ENCODE peak calls at places on chromosomes 3 and 15, in seven cellular contexts. M is sigmoid colon, U is HCT116, X is NB4, J is H1, V is upper lobe of left lung, G is stomach. T is an unnamed sample.

GRCh38 chr3:193572426-193572908 is 17.8 kb upstream of the ATP13A4 start:
- DNase-seq in J (peak), V (no peak), X (peak), M (peak), G (peak), U (peak), T (no peak)

GRCh38 chr15:43463542-43463941 is 29.4 kb downstream of the TP53BP1 start:
- DNase-seq in X (peak), V (no peak), M (no peak), J (no peak), G (no peak), U (no peak), T (no peak)

GRCh38 chr3:47163023-47163989 is 607 bp downstream of the SETD2 start:
- DNase-seq in J (peak), U (no peak), G (peak), M (peak), X (peak), V (peak), T (peak)

GRCh38 chr15:101093959-101094358 is 157.9 kb downstream of the CHSY1 start:
- DNase-seq in X (no peak), U (no peak), M (no peak), J (no peak), V (no peak), G (no peak), T (no peak)

GRCh38 chr15:89665449-89666146 is 10.3 kb upstream of the KIF7 start:
- DNase-seq in G (peak), X (peak), J (peak), U (no peak), M (peak), V (peak), T (peak)

GRCh38 chr15:47718474-47719440 is 1.5 kb downstream of the SEMA6D start:
- DNase-seq in M (no peak), J (peak), G (no peak), X (no peak), V (peak), U (no peak), T (peak)

GRCh38 chr15:91889143-91889815 is 35.8 kb downstream of the SLCO3A1 start:
- DNase-seq in G (no peak), J (peak), V (no peak), X (no peak), U (no peak), M (no peak), T (no peak)

GRCh38 chr15:89090791-89091666 is 2.8 kb downstream of the ABHD2 start:
- DNase-seq in U (no peak), V (no peak), G (peak), M (peak), J (no peak), X (peak), T (peak)

GRCh38 chr3:149243540-149243939 is 21.9 kb upstream of the CP start:
- DNase-seq in V (no peak), M (no peak), G (no peak), J (no peak), U (no peak), X (no peak), T (no peak)

GRCh38 chr15:92011611-92012367 is 158.3 kb downstream of the SLCO3A1 start:
- DNase-seq in X (no peak), G (no peak), V (no peak), J (no peak), U (no peak), M (no peak), T (no peak)

GRCh38 chr15:91408476-91409076 is 308.5 kb downstream of the SV2B start:
- DNase-seq in G (no peak), V (no peak), J (no peak), X (no peak), U (no peak), M (no peak), T (no peak)

GRCh38 chr3:138850151-138850550 is 15.4 kb upstream of the PIK3CB start:
- DNase-seq in G (peak), J (no peak), V (no peak), M (no peak), X (peak), U (no peak), T (no peak)

GRCh38 chr3:8490079-8490552 is 11.5 kb upstream of the LMCD1 start:
- DNase-seq in G (no peak), U (no peak), V (no peak), X (no peak), M (no peak), J (no peak), T (peak)

GRCh38 chr3:154062513-154062912 is 58.7 kb upstream of the ARHGEF26 start:
- DNase-seq in U (no peak), J (no peak), G (no peak), V (no peak), X (no peak), M (no peak), T (no peak)

GRCh38 chr3:11200679-11200952 is 46.3 kb downstream of the HRH1 start:
- DNase-seq in J (no peak), U (no peak), V (no peak), X (no peak), G (no peak), M (no peak), T (no peak)

GRCh38 chr3:3745693-3746092 is 53.5 kb upstream of the LRRN1 start:
- DNase-seq in G (no peak), X (peak), M (no peak), V (no peak), U (no peak), J (no peak), T (no peak)

GRCh38 chr3:143749926-143750325 is 98.3 kb downstream of the SLC9A9 start:
- DNase-seq in G (no peak), V (no peak), J (no peak), M (no peak), X (no peak), U (no peak), T (no peak)

GRCh38 chr3:98574157-98574556 is 19.3 kb downstream of the CPOX start:
- DNase-seq in V (no peak), X (no peak), M (no peak), U (no peak), J (no peak), G (no peak), T (no peak)

DNA sequence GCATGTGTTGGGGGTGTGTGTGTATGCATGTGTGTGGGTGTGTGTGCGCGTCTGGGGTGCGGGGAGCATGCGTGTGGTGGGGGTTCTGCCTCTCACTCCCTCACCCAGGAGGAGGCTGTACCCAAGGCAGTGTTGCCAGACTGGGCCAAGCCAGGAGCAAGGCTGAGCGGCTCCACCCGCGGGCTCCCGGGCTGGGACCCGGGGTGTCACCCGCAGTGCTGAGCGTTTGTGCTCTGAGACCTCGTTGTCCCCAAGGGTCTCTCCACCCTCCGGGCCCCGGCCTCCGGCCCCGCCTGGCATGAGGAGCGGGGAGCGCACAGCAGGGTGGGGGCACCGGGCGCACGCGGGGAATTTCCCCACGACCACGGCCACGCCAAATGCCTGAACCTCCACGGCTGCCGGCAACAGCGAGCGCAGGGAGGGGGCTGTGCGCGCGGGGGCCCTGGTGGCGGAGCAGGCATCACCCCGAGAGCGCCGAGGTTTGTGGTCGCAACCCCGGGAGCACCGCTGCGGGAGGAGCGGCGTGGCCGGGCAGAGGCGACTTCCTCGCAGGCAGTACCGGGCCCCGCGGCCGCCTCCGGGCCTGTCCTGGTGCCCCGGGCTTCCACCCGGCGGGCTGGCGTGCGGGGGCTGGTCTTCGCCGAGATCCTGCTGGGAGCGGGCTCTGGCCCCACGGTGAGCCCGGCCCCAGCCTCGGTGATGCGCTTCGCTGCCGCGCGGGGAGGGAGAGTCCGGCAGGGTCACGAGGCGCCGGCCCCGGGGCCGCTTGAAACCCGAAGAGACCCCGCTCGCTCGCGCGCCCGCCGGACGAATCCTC is 7.4 kb upstream of the OCA2 start:
- DNase-seq in X (peak), G (no peak), U (no peak), M (peak), J (no peak), V (peak), T (no peak)
- H3K4me3 ChIP-seq in X (no peak), G (peak), U (no peak), M (peak), J (peak), V (peak), T (peak)

DNA sequence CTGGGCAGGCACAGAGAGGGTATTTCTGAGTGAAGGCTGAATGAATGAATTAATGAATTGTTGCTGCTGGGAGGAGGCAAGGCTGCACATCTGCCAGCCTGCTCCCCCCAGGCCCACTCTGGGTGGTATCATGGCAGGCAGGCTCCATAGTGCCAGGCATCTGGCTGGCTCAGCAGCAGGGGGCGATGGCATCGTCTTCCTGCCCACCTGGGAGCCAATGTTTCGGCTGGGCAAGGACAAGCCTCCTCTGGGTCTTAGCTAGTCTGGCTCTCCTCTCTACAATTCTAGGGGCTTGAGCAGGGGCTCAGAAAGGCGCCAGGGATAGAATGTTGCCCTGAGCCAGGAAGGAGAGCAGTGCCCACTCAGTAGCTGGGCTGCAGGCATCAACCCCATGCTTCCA is 1.7 kb upstream of the TLR9 start:
- DNase-seq in J (no peak), X (no peak), M (no peak), G (no peak), U (no peak), V (no peak), T (peak)
- TF ChIP-seq POLR2A in J (no peak), X (no peak), M (no peak), G (no peak), U (no peak), V (no peak), T (no peak)

GRCh38 chr15:75044258-75044878 is 21.0 kb downstream of the PPCDC start:
- DNase-seq in X (no peak), G (no peak), V (no peak), M (no peak), U (no peak), J (no peak), T (no peak)
- H3K4me3 ChIP-seq in X (no peak), G (no peak), V (peak), M (peak), U (no peak), J (no peak), T (no peak)

GRCh38 chr15:35545825-35546580 is at the start of gene DPH6:
- DNase-seq in M (peak), G (peak), U (peak), J (peak), X (peak), V (peak), T (peak)
- TF ChIP-seq POLR2A in M (no peak), G (no peak), U (peak), J (peak), X (peak), V (peak), T (peak)

GRCh38 chr15:41937568-41937923 is 34.8 kb downstream of the EHD4 start:
- DNase-seq in V (no peak), U (no peak), G (no peak), J (no peak), M (no peak), X (no peak), T (no peak)
- H3K4me3 ChIP-seq in V (no peak), U (no peak), G (no peak), J (no peak), M (no peak), X (no peak), T (no peak)

DNA sequence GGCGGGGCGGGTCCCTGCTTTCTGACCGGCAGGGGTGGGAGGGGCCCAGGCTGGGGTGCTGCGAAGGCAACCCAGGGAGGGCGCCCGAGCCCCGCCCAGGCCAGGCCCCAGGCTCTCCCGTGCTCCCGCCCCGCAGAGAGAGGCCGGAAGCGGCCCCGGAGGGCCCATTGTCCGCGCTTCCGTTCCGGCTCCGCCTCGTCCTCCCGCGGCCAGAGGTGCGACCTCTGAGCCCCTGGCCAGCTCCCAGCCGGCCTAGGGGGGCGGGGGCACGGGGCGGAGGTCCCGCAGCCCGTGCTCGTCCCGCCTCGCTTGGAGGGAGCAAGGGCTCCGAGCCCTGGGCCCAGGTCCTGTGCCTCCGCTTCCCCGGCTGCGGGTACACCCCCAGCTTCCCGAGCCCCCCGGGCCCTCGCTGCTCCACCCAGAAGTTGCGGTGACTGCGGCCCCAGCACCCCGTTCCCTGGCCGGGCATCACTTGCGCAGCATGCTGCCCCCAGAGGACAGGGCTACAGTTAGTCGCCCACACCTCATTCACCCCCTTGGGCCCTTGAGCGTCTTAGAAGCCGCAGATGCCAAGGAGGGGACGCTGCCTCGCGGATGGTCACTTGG is 20.4 kb upstream of the PLXND1 start:
- DNase-seq in G (peak), V (peak), X (peak), J (peak), M (peak), U (peak), T (peak)
- TF ChIP-seq POLR2A in G (no peak), V (peak), X (peak), J (no peak), M (peak), U (no peak), T (peak)

DNA sequence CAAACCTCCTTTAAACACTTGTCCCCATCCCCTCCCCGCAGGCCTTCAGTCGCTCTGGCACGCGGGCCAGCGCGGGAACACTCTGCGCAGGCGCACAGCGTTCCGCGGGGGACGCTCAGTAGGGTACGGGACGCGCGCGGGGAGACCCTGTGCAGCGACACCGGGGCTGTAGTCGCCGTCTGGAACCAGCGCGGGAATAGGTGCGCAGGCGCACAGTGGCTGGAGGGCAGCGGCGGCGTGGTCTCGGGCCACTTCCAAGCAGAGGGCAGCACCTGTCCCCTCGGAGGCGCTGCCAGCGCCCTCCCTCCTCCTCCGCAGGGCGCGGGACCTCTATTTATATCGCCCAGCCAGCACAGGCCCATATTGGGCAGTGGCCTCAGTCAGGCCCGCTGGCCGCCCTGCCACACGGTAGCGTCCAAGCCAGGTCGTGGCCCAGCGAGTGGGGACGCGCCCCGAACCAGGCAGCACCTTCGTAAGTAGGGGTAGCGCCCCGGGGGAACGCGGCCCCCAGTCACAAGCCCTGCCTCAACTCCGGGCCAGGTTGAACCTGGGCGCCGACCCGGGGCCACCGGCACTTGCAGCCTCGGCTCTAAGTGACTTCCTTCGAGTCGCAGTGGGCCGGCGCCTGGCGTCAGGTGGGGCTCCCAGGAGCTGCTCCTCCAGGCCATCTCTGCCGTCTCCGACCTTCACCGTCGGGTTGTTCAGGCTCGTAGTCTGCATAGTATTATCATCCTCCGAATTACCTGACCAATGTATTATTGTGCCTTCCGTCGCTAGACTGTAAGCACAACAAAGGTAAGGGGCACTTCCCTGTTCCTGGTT is at the start of gene KBTBD12:
- DNase-seq in M (peak), G (peak), X (no peak), J (peak), U (no peak), V (peak), T (peak)
- H3K4me3 ChIP-seq in M (peak), G (peak), X (no peak), J (peak), U (no peak), V (peak), T (peak)

DNA sequence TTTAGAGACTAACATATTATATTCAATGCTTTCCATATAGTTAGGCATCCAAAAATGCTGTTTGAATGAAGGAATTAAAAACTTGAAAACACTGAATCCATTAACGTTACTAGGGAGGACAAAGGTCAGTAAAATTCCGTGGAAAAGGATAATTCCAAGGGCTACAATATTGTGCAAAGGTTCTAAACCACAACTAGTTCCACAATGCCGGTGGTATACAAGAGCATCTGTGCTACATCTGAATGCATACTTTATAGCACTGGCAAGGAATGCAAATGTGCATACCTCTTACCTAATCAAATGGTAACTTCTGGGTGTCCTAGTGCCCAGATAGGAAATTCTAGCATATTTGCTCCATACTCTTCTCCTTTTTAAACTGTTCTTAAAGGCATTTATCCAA is 2.2 kb downstream of the ICE2 start:
- DNase-seq in G (no peak), M (no peak), V (no peak), U (no peak), X (no peak), J (no peak), T (no peak)
- TF ChIP-seq POLR2A in G (no peak), M (no peak), V (no peak), U (no peak), X (no peak), J (no peak), T (no peak)

T was measured in gastrocnemius medialis.